ENCODE peak calls at places on chromosome X, in four cellular contexts. G is ovary; N is CD4-positive, alpha-beta memory T cell; O is neuronal stem cell. X is an unnamed sample.

GRCh38 chrX:53313746-53314105 is 32.3 kb upstream of the IQSEC2 start:
- DNase-seq in N (no peak), O (no peak), G (no peak), X (no peak)

GRCh38 chrX:13092455-13092941 is 48.1 kb upstream of the FAM9C start:
- DNase-seq in O (no peak), G (no peak), N (peak), X (peak)

GRCh38 chrX:6968231-6968630 is 179.3 kb upstream of the STS start:
- DNase-seq in G (no peak), O (no peak), N (no peak), X (no peak)

GRCh38 chrX:3191186-3191585 is 149.9 kb downstream of the ARSF start:
- DNase-seq in N (no peak), G (no peak), O (no peak), X (no peak)

GRCh38 chrX:105495376-105495775 is 274.9 kb upstream of the TEX13A start:
- DNase-seq in G (no peak), N (no peak), O (no peak), X (no peak)

GRCh38 chrX:9163153-9163790 is 129.3 kb upstream of the FAM9B start:
- DNase-seq in N (no peak), O (no peak), G (no peak), X (no peak)

GRCh38 chrX:139691843-139692505 is 16.0 kb downstream of the MCF2 start:
- DNase-seq in G (peak), N (no peak), O (peak), X (peak)

GRCh38 chrX:109714340-109714958 is 18.6 kb downstream of the ACSL4 start:
- DNase-seq in G (no peak), N (no peak), O (no peak), X (no peak)

GRCh38 chrX:8897259-8897658 is 96.1 kb upstream of the FAM9A start:
- DNase-seq in O (no peak), N (no peak), G (no peak), X (no peak)

GRCh38 chrX:31580726-31581125 is 508.9 kb upstream of the FTHL17 start:
- DNase-seq in O (no peak), N (no peak), G (no peak), X (no peak)

GRCh38 chrX:63664083-63664482 is 120.9 kb downstream of the ARHGEF9 start:
- DNase-seq in G (no peak), N (no peak), O (no peak), X (no peak)

GRCh38 chrX:51148848-51149247 is 183.8 kb upstream of the NUDT10 start:
- DNase-seq in O (no peak), N (no peak), G (no peak), X (no peak)

GRCh38 chrX:100411802-100412333 is 1.8 kb upstream of the PCDH19 start:
- DNase-seq in G (no peak), N (no peak), O (no peak), X (no peak)

GRCh38 chrX:100994352-100995281 is 25.1 kb downstream of the ARL13A start:
- DNase-seq in O (no peak), G (no peak), N (no peak), X (peak)

GRCh38 chrX:28391528-28391927 is 195.7 kb upstream of the IL1RAPL1 start:
- DNase-seq in G (no peak), N (no peak), O (no peak), X (no peak)

GRCh38 chrX:69179380-69179911 is 14.2 kb upstream of the PJA1 start:
- DNase-seq in N (no peak), G (peak), O (peak), X (no peak)

DNA sequence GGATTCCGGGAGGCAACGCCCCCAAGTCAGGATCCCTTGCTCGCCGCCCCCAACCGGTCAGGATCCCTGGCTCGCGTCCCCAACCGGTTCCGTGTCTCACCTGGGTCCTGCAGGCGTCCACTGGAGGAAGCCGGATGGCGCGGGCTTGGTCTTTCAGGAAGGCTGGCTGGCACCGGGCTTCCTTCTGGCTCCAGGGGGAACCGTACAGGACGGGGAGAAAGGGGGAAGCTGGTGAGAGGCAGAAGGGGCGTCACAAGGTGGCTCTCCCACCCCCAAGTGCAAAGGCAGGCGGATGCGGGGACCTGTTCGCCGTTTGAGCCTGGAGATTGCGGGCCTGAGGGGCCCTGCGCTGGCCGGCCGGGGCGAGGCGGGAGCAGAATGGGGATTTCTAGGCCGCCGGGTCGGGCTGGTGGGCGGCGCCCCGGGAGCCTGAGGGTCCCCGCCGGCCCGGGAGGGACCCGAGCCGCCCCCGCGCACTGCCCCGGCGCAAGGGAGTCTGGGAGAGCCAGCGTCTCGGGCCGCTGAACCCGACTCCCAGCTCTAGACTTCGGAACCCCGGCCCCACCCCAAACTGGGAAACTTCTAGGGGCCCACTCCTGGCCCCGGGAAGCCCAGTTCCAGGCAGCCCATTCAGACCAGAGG is 84.8 kb downstream of the HPRT1 start:
- DNase-seq in G (peak), O (no peak), N (no peak), X (no peak)
- H3K4me3 ChIP-seq in G (peak), O (no peak), N (no peak), X (no peak)

GRCh38 chrX:103919336-103919682 is 43.1 kb upstream of the TMSB15B start:
- DNase-seq in O (no peak), G (no peak), N (no peak), X (no peak)

GRCh38 chrX:103913356-103914020 is 48.9 kb upstream of the TMSB15B start:
- DNase-seq in N (no peak), O (no peak), G (no peak), X (no peak)

GRCh38 chrX:103918584-103919335 is 43.7 kb upstream of the TMSB15B start:
- DNase-seq in N (peak), O (peak), G (peak), X (peak)

GRCh38 chrX:103918050-103918449 is 44.4 kb upstream of the TMSB15B start:
- DNase-seq in N (peak), O (peak), G (peak), X (peak)
- H3K4me3 ChIP-seq in N (peak), O (peak), G (peak), X (peak)

GRCh38 chrX:45479196-45479834 is 278.6 kb upstream of the DIPK2B start:
- DNase-seq in N (no peak), O (no peak), G (no peak), X (no peak)
- H3K4me3 ChIP-seq in N (no peak), O (no peak), G (no peak), X (no peak)

GRCh38 chrX:47649302-47649701 is 1.1 kb downstream of the ELK1 start:
- DNase-seq in G (no peak), N (no peak), O (no peak), X (no peak)
- H3K4me3 ChIP-seq in G (peak), N (no peak), O (peak), X (peak)

GRCh38 chrX:123184858-123185251 is 777 bp downstream of the GRIA3 start:
- DNase-seq in G (peak), O (no peak), N (no peak), X (peak)

GRCh38 chrX:123184199-123184857 is at the start of gene GRIA3:
- DNase-seq in G (peak), O (peak), N (no peak), X (peak)

GRCh38 chrX:123185714-123186113 is 1.6 kb downstream of the GRIA3 start:
- DNase-seq in G (no peak), N (no peak), O (no peak), X (no peak)

GRCh38 chrX:123188081-123188480 is 4.0 kb downstream of the GRIA3 start:
- DNase-seq in N (no peak), O (no peak), G (no peak), X (no peak)

GRCh38 chrX:123186796-123187195 is 2.7 kb downstream of the GRIA3 start:
- DNase-seq in N (no peak), G (no peak), O (no peak), X (no peak)
- H3K4me3 ChIP-seq in N (no peak), G (no peak), O (no peak), X (no peak)

DNA sequence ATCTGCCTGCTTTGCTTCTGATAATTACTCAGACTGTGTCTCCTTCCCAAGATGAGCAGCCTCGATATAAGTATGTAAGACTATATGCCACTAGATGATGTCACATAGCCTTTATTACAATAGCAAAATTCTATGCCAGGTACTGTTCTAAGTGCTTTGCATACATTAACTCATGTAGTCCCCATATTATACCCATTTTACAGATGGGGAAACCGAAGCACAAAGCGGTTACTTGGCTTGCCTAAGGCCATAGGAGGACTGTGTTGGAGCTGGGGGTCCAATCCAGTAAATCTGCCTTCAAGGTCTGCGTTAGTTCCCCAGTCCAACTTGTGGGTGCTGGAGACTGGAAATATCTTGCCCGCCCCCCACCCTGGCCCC is 826 bp upstream of the SCML1 start:
- DNase-seq in N (no peak), G (no peak), O (no peak), X (no peak)
- H3K4me3 ChIP-seq in N (no peak), G (peak), O (peak), X (no peak)

GRCh38 chrX:71912156-71912555 is 1.5 kb downstream of the NHSL2 start:
- DNase-seq in N (no peak), G (no peak), O (no peak), X (no peak)

GRCh38 chrX:71911731-71912050 is 1.0 kb downstream of the NHSL2 start:
- DNase-seq in G (no peak), O (no peak), N (no peak), X (no peak)

GRCh38 chrX:71911023-71911730 is 532 bp downstream of the NHSL2 start:
- DNase-seq in N (peak), G (peak), O (peak), X (peak)

GRCh38 chrX:71909956-71910355 is 689 bp upstream of the NHSL2 start:
- DNase-seq in N (no peak), G (no peak), O (peak), X (no peak)

DNA sequence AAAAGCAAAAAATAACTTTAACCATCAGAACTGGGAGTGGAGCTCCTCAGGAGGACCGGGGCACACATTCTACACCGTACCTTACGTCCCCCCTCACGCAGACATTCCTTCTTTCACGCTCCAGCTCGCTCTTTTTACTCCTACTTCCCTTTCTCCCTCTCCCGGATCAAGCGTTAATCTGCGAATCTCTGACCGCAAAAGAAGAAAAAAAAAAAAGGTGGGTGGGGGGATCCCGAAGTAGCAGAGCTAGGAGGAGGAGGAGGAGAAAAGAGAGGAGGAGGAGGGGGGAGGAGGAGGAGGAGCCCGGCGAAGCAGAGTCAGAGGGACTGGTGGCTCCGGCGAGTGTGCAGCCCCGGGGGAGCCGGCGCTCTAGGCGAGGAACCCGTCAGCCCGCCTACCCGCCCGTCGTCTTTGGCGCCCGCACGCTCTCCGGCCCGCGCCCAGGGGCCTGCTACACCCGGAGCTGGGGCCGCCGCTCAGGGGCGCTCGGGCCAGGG is at the start of gene NHSL2:
- DNase-seq in G (peak), O (peak), N (no peak), X (no peak)
- H3K4me3 ChIP-seq in G (peak), O (peak), N (no peak), X (no peak)